ENCODE peak calls at places on chromosomes 6 and 20, in nine cellular contexts. G is astrocyte of the spinal cord; S is psoas muscle; E is skeletal muscle cell; W is GM04504; O is NCI-H2081; X is SHP77 treated with DMSO at 0.1 percent for 48 hours; C is IMR-90; L is stimulated activated CD4-positive, alpha-beta T cell treated with anti-CD3 and anti-CD28 coated beads, Interleukin-12 subunit alpha, Interleukin-12 subunit beta, amount 100 ng/mL, for 4 hours. B is an unnamed sample.

GRCh38 chr20:39660251-39660650 is 698.1 kb downstream of the DHX35 start:
- DNase-seq in G (peak), S (no peak), E (peak), W (no peak), O (no peak), X (no peak), C (no peak), L (no peak), B (no peak)

GRCh38 chr6:111092006-111092405 is 4.7 kb downstream of the SLC16A10 start:
- DNase-seq in G (no peak), S (peak), E (no peak), W (no peak), O (no peak), X (no peak), C (no peak), L (no peak), B (no peak)

GRCh38 chr6:89840538-89840937 is 10.9 kb downstream of the CASP8AP2 start:
- DNase-seq in G (peak), S (no peak), E (no peak), W (no peak), O (peak), X (no peak), C (peak), L (no peak), B (no peak)

GRCh38 chr20:50191566-50192363 is 1.1 kb downstream of the CEBPB start:
- DNase-seq in G (peak), S (peak), E (no peak), W (no peak), O (peak), X (peak), C (peak), L (peak), B (no peak)

GRCh38 chr6:164825386-164825785 is 484.0 kb downstream of the C6orf118 start:
- DNase-seq in G (no peak), S (no peak), E (no peak), W (no peak), O (no peak), X (no peak), C (no peak), L (no peak), B (no peak)

GRCh38 chr6:53803081-53803860 is 8.5 kb downstream of the LRRC1 start:
- DNase-seq in G (peak), S (no peak), E (no peak), W (no peak), O (no peak), X (no peak), C (peak), L (no peak), B (no peak)

GRCh38 chr6:43776115-43776798 is 6.2 kb downstream of the VEGFA start:
- DNase-seq in G (no peak), S (peak), E (no peak), W (no peak), O (no peak), X (no peak), C (no peak), L (no peak), B (no peak)

GRCh38 chr6:5036309-5036708 is 32.5 kb upstream of the RPP40 start:
- DNase-seq in G (peak), S (no peak), E (no peak), W (no peak), O (peak), X (peak), C (peak), L (no peak), B (no peak)

GRCh38 chr20:25984933-25985332 is 288.3 kb upstream of the ZNF337 start:
- DNase-seq in G (peak), S (peak), E (peak), W (peak), O (no peak), X (peak), C (peak), L (peak), B (no peak)

GRCh38 chr6:144607998-144608736 is 323.0 kb downstream of the UTRN start:
- DNase-seq in G (no peak), S (no peak), E (no peak), W (no peak), O (no peak), X (no peak), C (no peak), L (no peak), B (no peak)

GRCh38 chr6:13407709-13408695 is 79.4 kb downstream of the GFOD1 start:
- DNase-seq in G (peak), S (no peak), E (peak), W (no peak), O (no peak), X (no peak), C (peak), L (no peak), B (no peak)

GRCh38 chr6:111715321-111715720 is 109.6 kb upstream of the TRAF3IP2 start:
- DNase-seq in G (no peak), S (no peak), E (no peak), W (no peak), O (no peak), X (no peak), C (no peak), L (no peak), B (no peak)

GRCh38 chr6:73739097-73739496 is 43.1 kb downstream of the CD109 start:
- DNase-seq in G (peak), S (no peak), E (peak), W (no peak), O (peak), X (peak), C (peak), L (no peak), B (no peak)

GRCh38 chr6:142950291-142950690 is 5.3 kb upstream of the HIVEP2 start:
- DNase-seq in G (no peak), S (no peak), E (no peak), W (no peak), O (no peak), X (no peak), C (no peak), L (no peak), B (no peak)

GRCh38 chr6:158040051-158040803 is 58.6 kb downstream of the SYNJ2 start:
- DNase-seq in G (peak), S (peak), E (peak), W (peak), O (no peak), X (no peak), C (peak), L (no peak), B (no peak)

GRCh38 chr20:54100563-54100962 is 30.2 kb upstream of the BCAS1 start:
- DNase-seq in G (no peak), S (no peak), E (no peak), W (no peak), O (no peak), X (no peak), C (peak), L (no peak), B (no peak)

GRCh38 chr20:23270427-23270911 is 80.1 kb upstream of the NXT1 start:
- DNase-seq in G (peak), S (no peak), E (peak), W (no peak), O (no peak), X (no peak), C (peak), L (no peak), B (peak)

GRCh38 chr6:138099832-138100231 is 7.4 kb downstream of the PERP start:
- DNase-seq in G (peak), S (no peak), E (peak), W (peak), O (no peak), X (no peak), C (peak), L (no peak), B (no peak)

GRCh38 chr20:14223806-14224205 is 113.6 kb downstream of the FLRT3 start:
- DNase-seq in G (no peak), S (no peak), E (no peak), W (no peak), O (no peak), X (no peak), C (no peak), L (no peak), B (no peak)

GRCh38 chr6:45192556-45192955 is 135.6 kb upstream of the RUNX2 start:
- DNase-seq in G (peak), S (no peak), E (no peak), W (no peak), O (no peak), X (no peak), C (peak), L (no peak), B (no peak)

GRCh38 chr6:223763-224162 is 68.5 kb upstream of the DUSP22 start:
- DNase-seq in G (peak), S (no peak), E (peak), W (no peak), O (no peak), X (no peak), C (peak), L (no peak), B (no peak)

GRCh38 chr6:74851598-74851997 is 354.3 kb downstream of the COL12A1 start:
- DNase-seq in G (no peak), S (no peak), E (peak), W (peak), O (no peak), X (no peak), C (peak), L (no peak), B (no peak)

GRCh38 chr6:95186710-95187109 is 390.6 kb upstream of the MANEA start:
- DNase-seq in G (no peak), S (no peak), E (no peak), W (no peak), O (no peak), X (no peak), C (no peak), L (no peak), B (no peak)

B was measured in thoracic aorta.